ENCODE peak calls at places on chromosomes 7 and 10, in five cellular contexts. One of them, this sample, is unnamed.

GRCh38 chr10:101394522-101395133 is 40.7 kb downstream of the BTRC start:
- DNase-seq in tibial artery: no peak
- DNase-seq in OCI-LY7: no peak
- DNase-seq in dorsolateral prefrontal cortex: no peak
- DNase-seq in PC-9: no peak
- DNase-seq in this sample: no peak

GRCh38 chr10:11213156-11213555 is 195.5 kb downstream of the CELF2 start:
- DNase-seq in tibial artery: no peak
- DNase-seq in PC-9: no peak
- DNase-seq in OCI-LY7: no peak
- DNase-seq in dorsolateral prefrontal cortex: no peak
- DNase-seq in this sample: no peak

GRCh38 chr7:46178685-46179084 is 257.6 kb upstream of the IGFBP3 start:
- DNase-seq in tibial artery: no peak
- DNase-seq in OCI-LY7: no peak
- DNase-seq in PC-9: no peak
- DNase-seq in dorsolateral prefrontal cortex: peak; percentile 23
- DNase-seq in this sample: peak; percentile 63

GRCh38 chr7:76233538-76234281 is 32.0 kb downstream of the SRRM3 start:
- DNase-seq in tibial artery: no peak
- DNase-seq in dorsolateral prefrontal cortex: no peak
- DNase-seq in PC-9: no peak
- DNase-seq in OCI-LY7: no peak
- DNase-seq in this sample: no peak

GRCh38 chr7:129906700-129907099 is 46.1 kb downstream of the UBE2H start:
- DNase-seq in OCI-LY7: no peak
- DNase-seq in tibial artery: no peak
- DNase-seq in PC-9: no peak
- DNase-seq in dorsolateral prefrontal cortex: no peak
- DNase-seq in this sample: no peak

GRCh38 chr10:352476-353235 is 217.4 kb downstream of the ZMYND11 start:
- DNase-seq in dorsolateral prefrontal cortex: no peak
- DNase-seq in PC-9: no peak
- DNase-seq in tibial artery: no peak
- DNase-seq in OCI-LY7: no peak
- DNase-seq in this sample: no peak

GRCh38 chr10:90245623-90246022 is 544.2 kb downstream of the KIF20B start:
- DNase-seq in PC-9: no peak
- DNase-seq in OCI-LY7: no peak
- DNase-seq in dorsolateral prefrontal cortex: no peak
- DNase-seq in tibial artery: no peak
- DNase-seq in this sample: no peak

GRCh38 chr10:61157182-61157581 is 213.2 kb upstream of the RHOBTB1 start:
- DNase-seq in PC-9: no peak
- DNase-seq in dorsolateral prefrontal cortex: no peak
- DNase-seq in tibial artery: no peak
- DNase-seq in OCI-LY7: no peak
- DNase-seq in this sample: no peak

GRCh38 chr7:87413951-87414381 is 61.5 kb downstream of the ABCB4 start:
- DNase-seq in PC-9: no peak
- DNase-seq in tibial artery: no peak
- DNase-seq in OCI-LY7: no peak
- DNase-seq in dorsolateral prefrontal cortex: no peak
- DNase-seq in this sample: peak; percentile 12

GRCh38 chr7:136874393-136875032 is 6.1 kb downstream of the CHRM2 start:
- DNase-seq in OCI-LY7: peak; percentile 16
- DNase-seq in dorsolateral prefrontal cortex: no peak
- DNase-seq in tibial artery: no peak
- DNase-seq in PC-9: no peak
- DNase-seq in this sample: no peak

GRCh38 chr10:104472505-104472904 is 118.9 kb downstream of the CFAP58 start:
- DNase-seq in tibial artery: no peak
- DNase-seq in dorsolateral prefrontal cortex: no peak
- DNase-seq in OCI-LY7: no peak
- DNase-seq in PC-9: peak; percentile 43
- DNase-seq in this sample: peak; percentile 25

GRCh38 chr7:141752634-141753033 is 11.3 kb upstream of the TAS2R3 start:
- DNase-seq in dorsolateral prefrontal cortex: no peak
- DNase-seq in tibial artery: no peak
- DNase-seq in PC-9: no peak
- DNase-seq in OCI-LY7: peak; percentile 13
- DNase-seq in this sample: no peak

GRCh38 chr10:59595584-59595983 is 114.1 kb downstream of the SLC16A9 start:
- DNase-seq in tibial artery: no peak
- DNase-seq in OCI-LY7: no peak
- DNase-seq in PC-9: no peak
- DNase-seq in dorsolateral prefrontal cortex: no peak
- DNase-seq in this sample: no peak

GRCh38 chr10:13706175-13706574 is 119.4 kb downstream of the PRPF18 start:
- DNase-seq in PC-9: no peak
- DNase-seq in tibial artery: no peak
- DNase-seq in OCI-LY7: no peak
- DNase-seq in dorsolateral prefrontal cortex: no peak
- DNase-seq in this sample: no peak

DNA sequence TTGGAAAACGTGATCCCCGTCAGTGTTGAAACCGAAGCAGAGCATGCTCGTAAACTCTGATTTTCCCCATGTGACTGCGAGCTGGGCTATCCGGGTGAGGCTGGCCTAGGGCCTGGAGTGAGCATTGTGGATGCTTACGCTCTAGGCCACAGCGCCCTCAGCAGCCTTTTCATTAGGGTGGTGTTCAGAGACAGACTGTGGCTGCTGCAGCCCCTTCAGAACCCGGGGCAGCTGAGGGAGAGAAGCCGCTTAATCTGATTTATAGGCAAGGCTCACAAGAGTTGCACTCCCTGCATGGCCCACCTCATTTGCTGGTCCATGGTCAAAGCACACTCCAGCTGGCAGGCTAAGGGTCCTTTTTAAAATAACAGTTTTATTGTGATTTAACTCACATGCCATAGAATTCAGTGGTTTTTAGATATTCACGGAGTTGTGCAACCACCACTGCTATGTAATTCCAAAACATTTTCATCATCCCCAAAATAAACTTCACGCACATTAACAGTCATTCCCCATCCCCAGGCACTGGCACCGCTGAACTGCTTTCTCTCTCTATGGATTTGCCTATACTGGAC is 72.5 kb downstream of the SYPL1 start:
- DNase-seq in tibial artery: peak; percentile 39
- DNase-seq in dorsolateral prefrontal cortex: no peak
- DNase-seq in OCI-LY7: no peak
- DNase-seq in PC-9: no peak
- DNase-seq in this sample: no peak
- TF ChIP-seq CTCF in tibial artery: no peak
- TF ChIP-seq CTCF in dorsolateral prefrontal cortex: no peak
- TF ChIP-seq CTCF in OCI-LY7: no peak
- TF ChIP-seq CTCF in PC-9: no peak
- TF ChIP-seq CTCF in this sample: no peak

GRCh38 chr10:83678850-83679249 is 460.5 kb upstream of the GHITM start:
- DNase-seq in dorsolateral prefrontal cortex: no peak
- DNase-seq in PC-9: no peak
- DNase-seq in tibial artery: no peak
- DNase-seq in OCI-LY7: no peak
- DNase-seq in this sample: no peak

GRCh38 chr10:83680470-83680891 is 458.8 kb upstream of the GHITM start:
- DNase-seq in PC-9: no peak
- DNase-seq in dorsolateral prefrontal cortex: no peak
- DNase-seq in tibial artery: no peak
- DNase-seq in OCI-LY7: peak; percentile 14
- DNase-seq in this sample: no peak

GRCh38 chr10:83682399-83682798 is 456.9 kb upstream of the GHITM start:
- DNase-seq in tibial artery: no peak
- DNase-seq in PC-9: no peak
- DNase-seq in dorsolateral prefrontal cortex: no peak
- DNase-seq in OCI-LY7: no peak
- DNase-seq in this sample: no peak

GRCh38 chr10:83677795-83678194 is 461.5 kb upstream of the GHITM start:
- DNase-seq in tibial artery: no peak
- DNase-seq in OCI-LY7: no peak
- DNase-seq in dorsolateral prefrontal cortex: no peak
- DNase-seq in PC-9: no peak
- DNase-seq in this sample: no peak
- TF ChIP-seq CTCF in tibial artery: no peak
- TF ChIP-seq CTCF in OCI-LY7: no peak
- TF ChIP-seq CTCF in dorsolateral prefrontal cortex: no peak
- TF ChIP-seq CTCF in PC-9: no peak
- TF ChIP-seq CTCF in this sample: no peak

GRCh38 chr7:151487246-151487645 is 32.4 kb downstream of the RHEB start:
- DNase-seq in tibial artery: no peak
- DNase-seq in OCI-LY7: no peak
- DNase-seq in dorsolateral prefrontal cortex: no peak
- DNase-seq in PC-9: no peak
- DNase-seq in this sample: no peak
- TF ChIP-seq CTCF in tibial artery: no peak
- TF ChIP-seq CTCF in OCI-LY7: no peak
- TF ChIP-seq CTCF in dorsolateral prefrontal cortex: no peak
- TF ChIP-seq CTCF in PC-9: no peak
- TF ChIP-seq CTCF in this sample: no peak

GRCh38 chr10:62648941-62649340 is 155.6 kb upstream of the ADO start:
- DNase-seq in PC-9: no peak
- DNase-seq in dorsolateral prefrontal cortex: no peak
- DNase-seq in OCI-LY7: peak; percentile 42
- DNase-seq in tibial artery: no peak
- DNase-seq in this sample: no peak
- TF ChIP-seq CTCF in PC-9: no peak
- TF ChIP-seq CTCF in dorsolateral prefrontal cortex: no peak
- TF ChIP-seq CTCF in OCI-LY7: no peak
- TF ChIP-seq CTCF in tibial artery: no peak
- TF ChIP-seq CTCF in this sample: no peak

GRCh38 chr7:155222578-155222977 is 75.1 kb upstream of the INSIG1 start:
- DNase-seq in tibial artery: no peak
- DNase-seq in OCI-LY7: no peak
- DNase-seq in PC-9: no peak
- DNase-seq in dorsolateral prefrontal cortex: no peak
- DNase-seq in this sample: no peak
- TF ChIP-seq CTCF in tibial artery: no peak
- TF ChIP-seq CTCF in OCI-LY7: no peak
- TF ChIP-seq CTCF in PC-9: no peak
- TF ChIP-seq CTCF in dorsolateral prefrontal cortex: no peak
- TF ChIP-seq CTCF in this sample: no peak